ENCODE peak calls at places on chromosomes 13 and 19, in five cellular contexts. D is activated T-helper 1 cell treated with anti-CD3 and anti-CD28 coated beads, Interleukin-2, amount 50 U/mL, for 16 hours; P is GM04503; M is T-helper 22 cell; H is T-helper 2 cell. B is an unnamed sample.

GRCh38 chr19:36526581-36526980 is 1.5 kb downstream of the ZNF260 start:
- DNase-seq in P (no peak), H (no peak), D (no peak), M (no peak), B (no peak)

GRCh38 chr19:15296353-15296752 is 36.0 kb downstream of the BRD4 start:
- DNase-seq in H (no peak), P (no peak), D (no peak), M (no peak), B (no peak)

GRCh38 chr13:98752111-98752941 is at the start of gene SLC15A1:
- DNase-seq in H (no peak), D (no peak), P (no peak), M (no peak), B (no peak)

GRCh38 chr13:97977376-97977705 is 23.9 kb downstream of the IPO5 start:
- DNase-seq in D (no peak), H (no peak), M (no peak), P (no peak), B (no peak)

GRCh38 chr19:47156861-47157454 is 26.3 kb downstream of the SAE1 start:
- DNase-seq in M (no peak), H (peak), P (no peak), D (no peak), B (no peak)

GRCh38 chr19:18594096-18594823 is 5.7 kb downstream of the REX1BD start:
- DNase-seq in H (peak), M (peak), D (peak), P (no peak), B (peak)

GRCh38 chr19:55670280-55671053 is 4.6 kb upstream of the EPN1 start:
- DNase-seq in P (no peak), H (peak), D (no peak), M (no peak), B (peak)

GRCh38 chr13:74443623-74444022 is 309.4 kb upstream of the KLF12 start:
- DNase-seq in P (peak), M (no peak), D (no peak), H (no peak), B (peak)

GRCh38 chr13:75788494-75788991 is 152.4 kb downstream of the LMO7 start:
- DNase-seq in M (no peak), D (no peak), P (peak), H (no peak), B (peak)

B was measured in lung microvascular endothelial cell.